ENCODE peak calls at places on chromosomes 16 and 17, in six cellular contexts. One of them, this sample, is unnamed.

GRCh38 chr16:88570691-88571092 is 489 bp downstream of the ZC3H18 start:
- DNase-seq in fibroblast of mammary gland: no peak
- DNase-seq in AG04449: no peak
- DNase-seq in fibroblast of the aortic adventitia: no peak
- DNase-seq in esophagus muscularis mucosa: no peak
- DNase-seq in A549: no peak
- DNase-seq in this sample: no peak

GRCh38 chr17:79388556-79389295 is 222.1 kb downstream of the RBFOX3 start:
- DNase-seq in fibroblast of mammary gland: peak; percentile 27
- DNase-seq in AG04449: no peak
- DNase-seq in fibroblast of the aortic adventitia: peak; percentile 18
- DNase-seq in esophagus muscularis mucosa: no peak
- DNase-seq in A549: peak; percentile 93
- DNase-seq in this sample: no peak

GRCh38 chr16:85870159-85870558 is 28.8 kb upstream of the IRF8 start:
- DNase-seq in fibroblast of mammary gland: no peak
- DNase-seq in AG04449: no peak
- DNase-seq in fibroblast of the aortic adventitia: no peak
- DNase-seq in esophagus muscularis mucosa: no peak
- DNase-seq in A549: no peak
- DNase-seq in this sample: no peak

GRCh38 chr17:42201155-42201772 is 7.0 kb upstream of the GHDC start:
- DNase-seq in fibroblast of mammary gland: no peak
- DNase-seq in AG04449: no peak
- DNase-seq in fibroblast of the aortic adventitia: peak; percentile 33
- DNase-seq in esophagus muscularis mucosa: peak; percentile 60
- DNase-seq in A549: no peak
- DNase-seq in this sample: no peak

GRCh38 chr17:39925282-39926134 is 1.9 kb downstream of the ORMDL3 start:
- DNase-seq in fibroblast of mammary gland: no peak
- DNase-seq in AG04449: no peak
- DNase-seq in fibroblast of the aortic adventitia: peak; percentile 7
- DNase-seq in esophagus muscularis mucosa: no peak
- DNase-seq in A549: no peak
- DNase-seq in this sample: no peak

GRCh38 chr17:67215991-67216421 is 29.0 kb downstream of the HELZ start:
- DNase-seq in fibroblast of mammary gland: no peak
- DNase-seq in AG04449: no peak
- DNase-seq in fibroblast of the aortic adventitia: no peak
- DNase-seq in esophagus muscularis mucosa: no peak
- DNase-seq in A549: no peak
- DNase-seq in this sample: no peak

GRCh38 chr17:38898812-38899348 is 26.5 kb upstream of the LASP1NB start:
- DNase-seq in fibroblast of mammary gland: peak; percentile 53
- DNase-seq in AG04449: no peak
- DNase-seq in fibroblast of the aortic adventitia: no peak
- DNase-seq in esophagus muscularis mucosa: no peak
- DNase-seq in A549: no peak
- DNase-seq in this sample: no peak

GRCh38 chr17:29588561-29589411 is 662 bp downstream of the GIT1 start:
- DNase-seq in fibroblast of mammary gland: no peak
- DNase-seq in AG04449: no peak
- DNase-seq in fibroblast of the aortic adventitia: no peak
- DNase-seq in esophagus muscularis mucosa: no peak
- DNase-seq in A549: peak; percentile 70
- DNase-seq in this sample: no peak

GRCh38 chr16:85798901-85799496 is 345 bp downstream of the EMC8 start:
- DNase-seq in fibroblast of mammary gland: peak; percentile 31
- DNase-seq in AG04449: no peak
- DNase-seq in fibroblast of the aortic adventitia: peak; percentile 8
- DNase-seq in esophagus muscularis mucosa: no peak
- DNase-seq in A549: peak; percentile 65
- DNase-seq in this sample: no peak

GRCh38 chr17:81917565-81918332 is at the start of gene SIRT7:
- DNase-seq in fibroblast of mammary gland: peak; percentile 48
- DNase-seq in AG04449: no peak
- DNase-seq in fibroblast of the aortic adventitia: peak; percentile 66
- DNase-seq in esophagus muscularis mucosa: peak; percentile 96
- DNase-seq in A549: peak; percentile 97
- DNase-seq in this sample: no peak

GRCh38 chr17:20206068-20206467 is 196.9 kb downstream of the SPECC1 start:
- DNase-seq in fibroblast of mammary gland: peak; percentile 18
- DNase-seq in AG04449: no peak
- DNase-seq in fibroblast of the aortic adventitia: no peak
- DNase-seq in esophagus muscularis mucosa: no peak
- DNase-seq in A549: peak; percentile 44
- DNase-seq in this sample: no peak

GRCh38 chr16:2813661-2814288 is 3.3 kb upstream of the PRSS21 start:
- DNase-seq in fibroblast of mammary gland: no peak
- DNase-seq in AG04449: no peak
- DNase-seq in fibroblast of the aortic adventitia: no peak
- DNase-seq in esophagus muscularis mucosa: no peak
- DNase-seq in A549: no peak
- DNase-seq in this sample: no peak

GRCh38 chr17:2736956-2737355 is 12.5 kb downstream of the CCDC92B start:
- DNase-seq in fibroblast of mammary gland: peak; percentile 7
- DNase-seq in AG04449: no peak
- DNase-seq in fibroblast of the aortic adventitia: no peak
- DNase-seq in esophagus muscularis mucosa: no peak
- DNase-seq in A549: no peak
- DNase-seq in this sample: no peak

GRCh38 chr17:75250009-75250471 is 11.4 kb downstream of the GGA3 start:
- DNase-seq in fibroblast of mammary gland: peak; percentile 83
- DNase-seq in AG04449: no peak
- DNase-seq in fibroblast of the aortic adventitia: peak; percentile 85
- DNase-seq in esophagus muscularis mucosa: no peak
- DNase-seq in A549: no peak
- DNase-seq in this sample: no peak

GRCh38 chr17:4607773-4608187 is 23.5 kb downstream of the SMTNL2 start:
- DNase-seq in fibroblast of mammary gland: peak; percentile 63
- DNase-seq in AG04449: no peak
- DNase-seq in fibroblast of the aortic adventitia: peak; percentile 78
- DNase-seq in esophagus muscularis mucosa: no peak
- DNase-seq in A549: no peak
- DNase-seq in this sample: no peak

GRCh38 chr16:1993731-1994131 is 4.0 kb downstream of the SYNGR3 start:
- DNase-seq in fibroblast of mammary gland: peak; percentile 43
- DNase-seq in AG04449: no peak
- DNase-seq in fibroblast of the aortic adventitia: no peak
- DNase-seq in esophagus muscularis mucosa: no peak
- DNase-seq in A549: no peak
- DNase-seq in this sample: no peak

GRCh38 chr17:75227729-75228128 is 22.2 kb downstream of the NUP85 start:
- DNase-seq in fibroblast of mammary gland: no peak
- DNase-seq in AG04449: no peak
- DNase-seq in fibroblast of the aortic adventitia: no peak
- DNase-seq in esophagus muscularis mucosa: no peak
- DNase-seq in A549: no peak
- DNase-seq in this sample: no peak

GRCh38 chr17:83199500-83200201 is 120.2 kb downstream of the METRNL start:
- DNase-seq in fibroblast of mammary gland: peak; percentile 72
- DNase-seq in AG04449: no peak
- DNase-seq in fibroblast of the aortic adventitia: no peak
- DNase-seq in esophagus muscularis mucosa: no peak
- DNase-seq in A549: no peak
- DNase-seq in this sample: no peak

GRCh38 chr17:79557276-79557675 is 53.6 kb downstream of the RBFOX3 start:
- DNase-seq in fibroblast of mammary gland: no peak
- DNase-seq in AG04449: no peak
- DNase-seq in fibroblast of the aortic adventitia: no peak
- DNase-seq in esophagus muscularis mucosa: no peak
- DNase-seq in A549: no peak
- DNase-seq in this sample: no peak

GRCh38 chr17:58677204-58677880 is 14.5 kb downstream of the TEX14 start:
- DNase-seq in fibroblast of mammary gland: peak; percentile 68
- DNase-seq in AG04449: peak; percentile 4
- DNase-seq in fibroblast of the aortic adventitia: peak; percentile 71
- DNase-seq in esophagus muscularis mucosa: no peak
- DNase-seq in A549: no peak
- DNase-seq in this sample: no peak

GRCh38 chr17:1714980-1715802 is 5.0 kb upstream of the TLCD2 start:
- DNase-seq in fibroblast of mammary gland: peak; percentile 93
- DNase-seq in AG04449: peak; percentile 57
- DNase-seq in fibroblast of the aortic adventitia: peak; percentile 99
- DNase-seq in esophagus muscularis mucosa: peak; percentile 97
- DNase-seq in A549: peak; percentile 91
- DNase-seq in this sample: no peak

GRCh38 chr17:1095093-1095852 is 84.5 kb downstream of the ABR start:
- DNase-seq in fibroblast of mammary gland: no peak
- DNase-seq in AG04449: no peak
- DNase-seq in fibroblast of the aortic adventitia: no peak
- DNase-seq in esophagus muscularis mucosa: no peak
- DNase-seq in A549: no peak
- DNase-seq in this sample: no peak

GRCh38 chr17:70767102-70767701 is 597.9 kb downstream of the KCNJ2 start:
- DNase-seq in fibroblast of mammary gland: peak; percentile 44
- DNase-seq in AG04449: no peak
- DNase-seq in fibroblast of the aortic adventitia: peak; percentile 44
- DNase-seq in esophagus muscularis mucosa: no peak
- DNase-seq in A549: peak; percentile 29
- DNase-seq in this sample: no peak

GRCh38 chr16:29729116-29729521 is 16.7 kb downstream of the C16orf54 start:
- DNase-seq in fibroblast of mammary gland: peak; percentile 47
- DNase-seq in AG04449: no peak
- DNase-seq in fibroblast of the aortic adventitia: peak; percentile 55
- DNase-seq in esophagus muscularis mucosa: no peak
- DNase-seq in A549: peak; percentile 83
- DNase-seq in this sample: no peak

GRCh38 chr17:72399608-72400487 is 279.0 kb downstream of the SOX9 start:
- DNase-seq in fibroblast of mammary gland: no peak
- DNase-seq in AG04449: no peak
- DNase-seq in fibroblast of the aortic adventitia: no peak
- DNase-seq in esophagus muscularis mucosa: no peak
- DNase-seq in A549: no peak
- DNase-seq in this sample: no peak

GRCh38 chr16:70544548-70544947 is 20.9 kb downstream of the SF3B3 start:
- DNase-seq in fibroblast of mammary gland: no peak
- DNase-seq in AG04449: no peak
- DNase-seq in fibroblast of the aortic adventitia: no peak
- DNase-seq in esophagus muscularis mucosa: no peak
- DNase-seq in A549: no peak
- DNase-seq in this sample: no peak

GRCh38 chr17:80660527-80661198 is 116.0 kb downstream of the RPTOR start:
- DNase-seq in fibroblast of mammary gland: no peak
- DNase-seq in AG04449: no peak
- DNase-seq in fibroblast of the aortic adventitia: no peak
- DNase-seq in esophagus muscularis mucosa: no peak
- DNase-seq in A549: no peak
- DNase-seq in this sample: no peak
- TF ChIP-seq CTCF in fibroblast of mammary gland: no peak
- TF ChIP-seq CTCF in AG04449: no peak
- TF ChIP-seq CTCF in fibroblast of the aortic adventitia: no peak
- TF ChIP-seq CTCF in esophagus muscularis mucosa: no peak
- TF ChIP-seq CTCF in A549: no peak
- TF ChIP-seq CTCF in this sample: no peak

DNA sequence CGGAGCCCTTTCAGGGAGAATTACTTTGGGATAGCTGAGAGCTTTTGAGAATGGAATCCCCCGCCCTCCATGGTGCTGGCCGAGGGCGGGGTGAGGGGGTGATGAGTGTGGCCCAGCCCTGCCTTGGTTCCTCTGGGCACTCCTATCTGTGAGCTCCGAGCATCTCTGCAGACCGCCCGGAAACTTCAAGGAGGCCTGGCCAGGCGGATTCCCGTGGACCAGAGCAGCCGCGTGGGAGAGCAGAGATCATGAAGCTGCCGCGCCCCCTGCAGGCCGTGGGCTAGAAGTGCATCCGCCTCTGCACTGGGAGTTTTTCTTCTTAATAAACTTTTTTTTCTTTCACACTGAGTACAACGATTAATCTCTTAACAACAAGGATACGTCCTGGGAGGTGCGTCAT is 392.9 kb upstream of the EEF2KMT start:
- DNase-seq in fibroblast of mammary gland: peak; percentile 3
- DNase-seq in AG04449: no peak
- DNase-seq in fibroblast of the aortic adventitia: no peak
- DNase-seq in esophagus muscularis mucosa: no peak
- DNase-seq in A549: peak; percentile 9
- DNase-seq in this sample: peak; percentile 74
- TF ChIP-seq CTCF in fibroblast of mammary gland: peak; percentile 32
- TF ChIP-seq CTCF in AG04449: no peak
- TF ChIP-seq CTCF in fibroblast of the aortic adventitia: peak; percentile 10
- TF ChIP-seq CTCF in esophagus muscularis mucosa: peak; percentile 35
- TF ChIP-seq CTCF in A549: peak; percentile 38
- TF ChIP-seq CTCF in this sample: peak; percentile 97

DNA sequence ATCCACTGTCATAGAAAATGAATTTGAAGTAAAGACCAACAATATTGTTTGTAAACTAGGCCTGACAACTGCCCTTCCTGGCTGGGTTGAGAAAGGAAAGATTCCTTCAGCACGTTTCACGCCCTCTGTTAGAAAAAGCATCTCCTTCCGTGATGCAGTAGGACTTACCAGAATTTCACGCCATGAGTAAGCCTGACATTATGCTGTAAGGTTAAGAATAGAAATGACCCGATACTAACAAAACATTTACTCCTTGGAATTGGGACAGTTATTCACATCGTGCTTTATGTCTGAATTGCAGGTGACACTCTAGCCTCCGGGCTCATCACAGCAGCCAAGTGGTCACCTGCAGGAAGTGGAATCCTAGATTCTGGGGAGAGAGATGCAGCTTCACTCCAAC is 17.6 kb downstream of the MARCHF10 start:
- DNase-seq in fibroblast of mammary gland: peak; percentile 88
- DNase-seq in AG04449: no peak
- DNase-seq in fibroblast of the aortic adventitia: peak; percentile 42
- DNase-seq in esophagus muscularis mucosa: no peak
- DNase-seq in A549: no peak
- DNase-seq in this sample: no peak
- TF ChIP-seq CTCF in fibroblast of mammary gland: no peak
- TF ChIP-seq CTCF in AG04449: no peak
- TF ChIP-seq CTCF in fibroblast of the aortic adventitia: no peak
- TF ChIP-seq CTCF in esophagus muscularis mucosa: no peak
- TF ChIP-seq CTCF in A549: no peak
- TF ChIP-seq CTCF in this sample: no peak

DNA sequence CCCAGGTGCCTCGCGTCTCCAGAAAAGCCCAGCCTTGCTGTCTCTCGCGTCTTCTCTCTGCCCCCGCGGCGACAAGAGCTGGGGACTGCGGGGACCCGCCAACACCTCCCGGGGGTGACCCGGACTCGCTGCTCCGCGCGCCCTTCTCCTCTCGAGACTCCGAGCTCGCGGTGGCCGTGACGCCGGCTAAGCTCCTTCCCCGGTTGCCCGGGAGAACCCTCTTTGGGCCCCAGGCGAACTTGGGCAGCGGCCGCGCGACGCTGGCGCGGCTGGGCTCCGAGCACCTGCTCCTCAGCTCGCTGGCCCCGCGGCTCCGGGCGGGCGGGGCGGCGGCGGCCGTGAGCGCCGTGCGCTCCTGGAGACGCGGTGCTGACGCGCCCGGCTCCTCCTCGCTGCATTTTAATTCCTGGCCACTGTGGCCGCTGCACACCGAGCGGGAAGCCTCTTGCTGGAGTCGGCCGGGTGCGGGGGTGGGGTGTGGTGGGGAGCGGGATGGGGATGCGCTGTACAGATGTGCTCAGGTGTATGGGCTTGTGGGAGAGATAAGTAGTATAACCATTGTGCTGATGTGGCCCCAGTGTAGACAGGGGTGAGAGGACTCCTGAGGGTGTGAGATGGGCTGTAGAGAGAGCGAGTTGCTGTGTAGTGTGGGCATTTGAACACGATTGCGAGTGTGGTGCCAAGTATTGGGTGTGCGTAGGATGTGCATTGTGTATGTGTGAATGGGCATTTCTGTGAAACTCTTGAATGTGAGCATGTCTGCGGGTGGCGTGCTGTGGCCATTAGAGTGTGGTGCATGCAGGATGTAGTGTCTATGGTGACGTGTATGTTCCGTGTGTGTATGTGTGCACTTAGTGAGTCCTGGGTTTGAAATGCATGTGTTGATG is at the start of gene ASIC2:
- DNase-seq in fibroblast of mammary gland: peak; percentile 14
- DNase-seq in AG04449: no peak
- DNase-seq in fibroblast of the aortic adventitia: no peak
- DNase-seq in esophagus muscularis mucosa: no peak
- DNase-seq in A549: peak; percentile 40
- DNase-seq in this sample: no peak
- TF ChIP-seq CTCF in fibroblast of mammary gland: no peak
- TF ChIP-seq CTCF in AG04449: no peak
- TF ChIP-seq CTCF in fibroblast of the aortic adventitia: no peak
- TF ChIP-seq CTCF in esophagus muscularis mucosa: no peak
- TF ChIP-seq CTCF in A549: no peak
- TF ChIP-seq CTCF in this sample: no peak

This sample was measured in type B pancreatic cell.